ENCODE peak calls at places on chromosomes 7 and 10, in four cellular contexts. K is activated CD4-positive, CD25-positive, alpha-beta regulatory T cell; W is NAMALWA; I is IMR-90. F is an unnamed sample.

GRCh38 chr7:30974605-30975256 is 11.0 kb downstream of the GHRHR start:
- DNase-seq in W (peak), K (no peak), I (peak), F (peak)

GRCh38 chr7:28296571-28297483 is 115.5 kb upstream of the CREB5 start:
- DNase-seq in I (peak), K (peak), W (peak), F (no peak)

GRCh38 chr10:5502903-5503835 is 3.8 kb upstream of the CALML5 start:
- DNase-seq in I (no peak), W (no peak), K (no peak), F (no peak)

GRCh38 chr10:43173120-43173519 is 34.9 kb downstream of the CSGALNACT2 start:
- DNase-seq in I (no peak), K (no peak), W (no peak), F (no peak)

GRCh38 chr10:72889391-72889831 is 4.1 kb upstream of the OIT3 start:
- DNase-seq in W (no peak), I (peak), K (no peak), F (peak)

GRCh38 chr10:97053285-97053684 is 132.5 kb downstream of the SLIT1 start:
- DNase-seq in I (no peak), K (no peak), W (no peak), F (no peak)

GRCh38 chr10:15879058-15879457 is 18.8 kb upstream of the MINDY3 start:
- DNase-seq in K (no peak), W (peak), I (peak), F (no peak)

GRCh38 chr7:2635810-2636701 is 4.3 kb downstream of the TTYH3 start:
- DNase-seq in K (no peak), W (no peak), I (no peak), F (no peak)

GRCh38 chr10:86204421-86205045 is 162.1 kb downstream of the GRID1 start:
- DNase-seq in I (no peak), W (no peak), K (no peak), F (no peak)

GRCh38 chr10:126685756-126686155 is 15.3 kb upstream of the C10orf90 start:
- DNase-seq in K (no peak), I (no peak), W (no peak), F (no peak)

GRCh38 chr10:72563327-72563932 is 62.4 kb downstream of the MICU1 start:
- DNase-seq in K (no peak), I (no peak), W (no peak), F (no peak)

GRCh38 chr7:147524726-147525245 is 1065.8 kb upstream of the C7orf33 start:
- DNase-seq in K (no peak), W (no peak), I (no peak), F (no peak)

GRCh38 chr7:43756368-43757072 is 2.0 kb upstream of the BLVRA start:
- DNase-seq in I (peak), K (no peak), W (no peak), F (peak)

GRCh38 chr10:43953672-43954071 is 305.0 kb upstream of the ZNF32 start:
- DNase-seq in I (no peak), K (no peak), W (no peak), F (no peak)

GRCh38 chr7:75058406-75058805 is 15.2 kb downstream of the RCC1L start:
- DNase-seq in I (no peak), K (no peak), W (no peak), F (no peak)

GRCh38 chr10:71229726-71230655 is 17.6 kb downstream of the UNC5B start:
- DNase-seq in K (no peak), I (no peak), W (no peak), F (no peak)

GRCh38 chr10:110420401-110421193 is 77.1 kb upstream of the DUSP5 start:
- DNase-seq in W (no peak), I (peak), K (no peak), F (no peak)

GRCh38 chr10:14244801-14245211 is 85.9 kb downstream of the FRMD4A start:
- DNase-seq in I (peak), K (no peak), W (no peak), F (peak)

GRCh38 chr7:27921081-27921836 is 181.3 kb downstream of the TAX1BP1 start:
- DNase-seq in W (peak), I (peak), K (no peak), F (peak)

GRCh38 chr7:17608114-17608833 is 309.8 kb downstream of the AHR start:
- DNase-seq in W (no peak), K (no peak), I (peak), F (peak)

GRCh38 chr10:58919927-58920654 is 256.4 kb upstream of the PHYHIPL start:
- DNase-seq in K (no peak), W (no peak), I (peak), F (peak)

GRCh38 chr10:77989081-77989724 is 40.1 kb downstream of the POLR3A start:
- DNase-seq in I (peak), K (no peak), W (no peak), F (peak)

GRCh38 chr10:48550071-48550691 is 54.7 kb downstream of the ARHGAP22 start:
- DNase-seq in K (no peak), W (no peak), I (no peak), F (no peak)

GRCh38 chr10:47246409-47247189 is 53.4 kb upstream of the GDF10 start:
- DNase-seq in I (no peak), W (no peak), K (no peak), F (no peak)

GRCh38 chr10:79084972-79085597 is 16.3 kb downstream of the ZMIZ1 start:
- DNase-seq in W (peak), K (no peak), I (no peak), F (no peak)

GRCh38 chr7:19107392-19108147 is 9.9 kb downstream of the TWIST1 start:
- DNase-seq in I (peak), W (peak), K (no peak), F (peak)

GRCh38 chr10:60955957-60956425 is 12.0 kb upstream of the RHOBTB1 start:
- DNase-seq in W (no peak), K (no peak), I (peak), F (peak)

GRCh38 chr7:98702021-98702420 is 84.9 kb downstream of the NPTX2 start:
- DNase-seq in I (no peak), W (peak), K (no peak), F (no peak)

GRCh38 chr10:88227342-88228018 is 355.6 kb downstream of the RNLS start:
- DNase-seq in I (peak), W (no peak), K (no peak), F (peak)

GRCh38 chr10:129464251-129464650 is 2.8 kb upstream of the MGMT start:
- DNase-seq in K (no peak), W (no peak), I (no peak), F (no peak)

GRCh38 chr10:1571587-1572237 is 165.6 kb downstream of the ADARB2 start:
- DNase-seq in W (no peak), K (no peak), I (no peak), F (no peak)